ENCODE peak calls at places on chromosomes 13 and 19, in five cellular contexts. A is T-helper 9 cell, P is right atrium auricular region, E is NCI-H1417, N is epithelial cell of esophagus. W is an unnamed sample.

GRCh38 chr13:106796280-106797047 is 228.5 kb upstream of the ARGLU1 start:
- DNase-seq in E (peak; percentile 59), A (no peak), P (no peak), N (no peak), W (no peak)

GRCh38 chr13:112967666-112968379 is 1.2 kb upstream of the MCF2L start:
- DNase-seq in N (no peak), A (no peak), E (no peak), P (no peak), W (no peak)

GRCh38 chr13:80215368-80215767 is 125.6 kb downstream of the SPRY2 start:
- DNase-seq in N (peak; percentile 22), E (no peak), A (no peak), P (no peak), W (no peak)

GRCh38 chr19:44745386-44745831 is 3.1 kb upstream of the BCL3 start:
- DNase-seq in A (no peak), P (peak; percentile 84), N (peak; percentile 56), E (no peak), W (no peak)

GRCh38 chr13:38674208-38674607 is 12.7 kb upstream of the FREM2 start:
- DNase-seq in A (no peak), N (peak; percentile 64), P (no peak), E (no peak), W (no peak)

GRCh38 chr13:48296528-48296927 is 7.0 kb upstream of the RB1 start:
- DNase-seq in A (no peak), E (no peak), P (no peak), N (no peak), W (no peak)

GRCh38 chr19:18792661-18793060 is 1.6 kb upstream of the COMP start:
- DNase-seq in A (no peak), P (no peak), N (no peak), E (no peak), W (no peak)

GRCh38 chr19:1355258-1355973 is 28.3 kb upstream of the NDUFS7 start:
- DNase-seq in A (no peak), N (no peak), P (no peak), E (no peak), W (no peak)

GRCh38 chr13:33070713-33071112 is 54.5 kb downstream of the KL start:
- DNase-seq in E (no peak), N (peak; percentile 55), A (no peak), P (no peak), W (no peak)

GRCh38 chr13:24668955-24669354 is 11.3 kb upstream of the ATP12A start:
- DNase-seq in A (no peak), P (no peak), N (peak; percentile 98), E (peak; percentile 73), W (no peak)

GRCh38 chr13:109119886-109120285 is 490.5 kb downstream of the MYO16 start:
- DNase-seq in A (no peak), P (no peak), N (no peak), E (no peak), W (no peak)

GRCh38 chr19:18420931-18421330 is 1.7 kb downstream of the SSBP4 start:
- DNase-seq in A (no peak), E (no peak), P (no peak), N (no peak), W (no peak)

GRCh38 chr19:47719047-47719885 is 6.0 kb downstream of the EHD2 start:
- DNase-seq in E (no peak), P (peak; percentile 93), N (peak; percentile 99), A (no peak), W (peak; percentile 50)

GRCh38 chr13:44601596-44601995 is 25.5 kb upstream of the TSC22D1 start:
- DNase-seq in A (no peak), N (no peak), P (no peak), E (no peak), W (no peak)

GRCh38 chr13:27933580-27934328 is 14.0 kb downstream of the PDX1 start:
- DNase-seq in N (no peak), P (no peak), E (peak; percentile 5), A (no peak), W (no peak)

GRCh38 chr19:20271215-20271926 is 104.4 kb downstream of the ZNF486 start:
- DNase-seq in A (no peak), E (no peak), P (no peak), N (no peak), W (no peak)

GRCh38 chr13:59750860-59751259 is 412.9 kb downstream of the DIAPH3 start:
- DNase-seq in P (no peak), E (no peak), N (peak; percentile 41), A (no peak), W (peak; percentile 45)

W was measured in NCI-H2227 treated with DMSO at 0.1 percent for 48 hours.